ENCODE peak calls at places on chromosomes 11 and 22, in six cellular contexts. D is B cell, K is brain microvascular endothelial cell, W is RWPE2, H is ovary, U is cardiac muscle cell. R is an unnamed sample.

GRCh38 chr22:49668402-49668801 is 159.3 kb downstream of the BRD1 start:
- DNase-seq in U (no peak), D (no peak), H (no peak), W (peak; percentile 42), K (no peak), R (no peak)

GRCh38 chr11:92865352-92865751 is 104.1 kb upstream of the MTNR1B start:
- DNase-seq in K (peak; percentile 43), H (no peak), D (no peak), W (no peak), U (peak; percentile 23), R (no peak)

GRCh38 chr11:65586247-65586630 is 9.4 kb downstream of the KCNK7 start:
- DNase-seq in K (no peak), H (no peak), D (no peak), W (no peak), U (no peak), R (no peak)

GRCh38 chr11:3004481-3004880 is 12.4 kb upstream of the NAP1L4 start:
- DNase-seq in H (no peak), W (no peak), K (no peak), D (no peak), U (no peak), R (no peak)

GRCh38 chr11:26188559-26188958 is 143.4 kb upstream of the ANO3 start:
- DNase-seq in U (peak; percentile 27), K (no peak), D (no peak), H (no peak), W (no peak), R (no peak)

GRCh38 chr22:39721456-39722325 is 151.1 kb downstream of the CACNA1I start:
- DNase-seq in H (no peak), D (no peak), W (peak; percentile 18), U (no peak), K (no peak), R (no peak)

GRCh38 chr22:31952094-31952401 is 7.7 kb downstream of the YWHAH start:
- DNase-seq in K (no peak), H (no peak), D (no peak), U (peak; percentile 31), W (no peak), R (no peak)

GRCh38 chr11:19849107-19849789 is 136.6 kb downstream of the NAV2 start:
- DNase-seq in H (no peak), D (no peak), K (no peak), W (no peak), U (no peak), R (no peak)

GRCh38 chr11:57426439-57426753 is 525 bp downstream of the SLC43A3 start:
- DNase-seq in H (no peak), W (no peak), D (no peak), K (no peak), U (no peak), R (no peak)

GRCh38 chr11:86947541-86947940 is 7.7 kb downstream of the FZD4 start:
- DNase-seq in D (no peak), K (peak; percentile 43), U (no peak), H (no peak), W (no peak), R (no peak)

GRCh38 chr11:60924906-60925684 is 835 bp downstream of the TMEM132A start:
- DNase-seq in K (no peak), W (no peak), H (no peak), D (peak; percentile 68), U (no peak), R (peak; percentile 61)

GRCh38 chr22:37472418-37473006 is 13.7 kb downstream of the MFNG start:
- DNase-seq in H (no peak), K (no peak), D (peak; percentile 67), U (peak; percentile 38), W (no peak), R (no peak)

GRCh38 chr11:93131709-93132108 is 66.1 kb downstream of the SLC36A4 start:
- DNase-seq in K (no peak), H (no peak), U (peak; percentile 3), W (no peak), D (no peak), R (no peak)

GRCh38 chr22:25898707-25899365 is 156.8 kb downstream of the MYO18B start:
- DNase-seq in K (no peak), D (no peak), U (no peak), W (no peak), H (no peak), R (no peak)

GRCh38 chr22:48658871-48659270 is 1168.8 kb downstream of the BRD1 start:
- DNase-seq in D (no peak), U (no peak), H (no peak), W (no peak), K (no peak), R (no peak)

GRCh38 chr11:71543866-71544265 is 4.4 kb upstream of the KRTAP5-9 start:
- DNase-seq in D (no peak), H (no peak), U (no peak), K (no peak), W (no peak), R (no peak)

DNA sequence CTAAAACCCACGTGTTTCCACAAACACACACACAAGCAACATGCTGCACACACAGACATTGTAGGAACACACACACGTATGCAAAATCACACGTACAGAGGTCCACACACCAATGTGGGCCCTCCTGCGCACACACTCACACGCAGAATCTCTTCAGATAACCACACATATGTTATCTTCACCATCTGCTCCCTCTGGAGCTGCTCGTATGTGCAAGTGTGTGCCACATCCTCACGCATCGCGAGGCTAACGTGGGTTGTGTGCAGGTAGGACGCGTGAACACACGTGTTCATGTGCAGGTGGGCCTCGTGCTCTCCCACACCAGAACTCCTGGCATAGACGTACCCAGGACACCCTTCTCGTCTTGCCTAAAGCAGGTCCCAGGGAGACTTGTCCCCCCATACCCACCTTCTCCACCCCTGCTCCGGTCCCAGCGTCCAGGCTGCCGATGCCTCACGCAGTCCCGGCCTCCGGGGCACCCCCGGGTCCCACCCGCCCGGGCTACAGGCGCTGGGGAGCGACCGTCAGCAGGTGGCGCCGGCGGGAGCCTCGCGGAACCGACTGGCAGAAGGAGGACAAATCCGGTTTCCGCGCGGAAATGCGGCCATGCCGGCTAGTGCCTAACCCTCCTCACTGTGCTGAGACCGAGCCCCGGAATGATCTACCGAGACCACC is 10.3 kb upstream of the IGSF9B start:
- DNase-seq in U (peak; percentile 14), W (no peak), K (no peak), D (no peak), H (no peak), R (no peak)
- TF ChIP-seq CTCF in U (peak; percentile 27), W (peak; percentile 51), K (peak; percentile 15), D (no peak), H (no peak), R (no peak)

GRCh38 chr11:61956191-61957027 is 6.3 kb downstream of the BEST1 start:
- DNase-seq in W (no peak), K (no peak), H (peak; percentile 22), U (no peak), D (no peak), R (no peak)

GRCh38 chr11:61954106-61955030 is 4.2 kb downstream of the BEST1 start:
- DNase-seq in D (no peak), U (peak; percentile 46), K (no peak), H (no peak), W (no peak), R (peak; percentile 20)

GRCh38 chr11:61952882-61953281 is 2.7 kb downstream of the BEST1 start:
- DNase-seq in K (no peak), W (no peak), D (no peak), H (no peak), U (no peak), R (no peak)

GRCh38 chr11:61955416-61956135 is 5.4 kb downstream of the BEST1 start:
- DNase-seq in D (peak; percentile 67), K (no peak), H (peak; percentile 65), W (no peak), U (peak; percentile 45), R (no peak)

DNA sequence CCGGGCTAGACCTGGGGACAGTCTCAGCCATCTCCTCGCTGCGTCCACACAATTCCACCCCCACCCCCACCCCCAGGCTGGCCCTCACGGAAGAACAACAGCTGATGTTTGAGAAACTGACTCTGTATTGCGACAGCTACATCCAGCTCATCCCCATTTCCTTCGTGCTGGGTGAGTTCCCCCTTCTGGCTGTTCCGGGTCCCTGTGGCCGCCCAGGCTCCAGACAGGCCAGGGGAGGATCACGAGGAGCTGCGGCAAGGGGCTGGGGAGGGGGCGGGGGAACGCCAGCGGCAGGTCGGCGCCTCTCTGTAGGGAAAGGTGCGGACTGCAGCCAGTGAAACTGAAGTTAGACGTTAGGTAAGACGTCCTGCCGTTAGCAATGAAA is 4.9 kb downstream of the BEST1 start:
- DNase-seq in D (peak; percentile 60), W (no peak), K (peak; percentile 49), H (peak; percentile 81), U (peak; percentile 93), R (peak; percentile 45)
- TF ChIP-seq CTCF in D (no peak), W (peak; percentile 28), K (peak; percentile 48), H (no peak), U (peak; percentile 34), R (no peak)

DNA sequence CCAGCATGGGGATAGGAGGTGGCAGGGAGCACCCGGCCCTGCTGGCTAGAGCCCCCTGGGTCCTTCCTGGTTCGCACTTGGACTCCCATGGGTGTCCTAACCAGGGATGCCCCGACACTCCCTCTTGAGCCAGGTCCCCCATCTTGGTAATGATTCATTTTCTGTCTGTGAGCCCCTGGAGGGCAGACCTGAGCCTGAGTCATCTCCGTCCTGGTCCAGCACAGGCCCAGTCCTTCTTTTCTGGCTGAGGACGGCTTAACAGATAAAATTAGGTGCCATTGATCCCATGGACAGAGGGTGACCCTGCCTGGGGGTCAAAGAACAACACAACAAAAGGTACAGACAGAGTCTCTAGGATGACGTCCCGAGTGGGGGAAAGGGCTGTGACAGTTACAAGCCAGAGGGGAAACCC is 3.5 kb downstream of the RHOD start:
- DNase-seq in D (no peak), W (no peak), U (no peak), H (no peak), K (peak; percentile 45), R (no peak)
- TF ChIP-seq CTCF in D (no peak), W (peak; percentile 30), U (no peak), H (no peak), K (peak; percentile 22), R (no peak)

GRCh38 chr22:17581056-17581455 is 17.8 kb downstream of the SLC25A18 start:
- DNase-seq in H (no peak), U (no peak), K (no peak), W (no peak), D (no peak), R (no peak)

GRCh38 chr22:17581631-17582030 is 18.3 kb downstream of the SLC25A18 start:
- DNase-seq in U (no peak), D (no peak), W (no peak), H (no peak), K (no peak), R (no peak)

GRCh38 chr22:17579535-17579981 is 16.3 kb downstream of the SLC25A18 start:
- DNase-seq in W (no peak), D (no peak), H (no peak), K (no peak), U (no peak), R (no peak)

GRCh38 chr22:17578129-17578754 is 14.9 kb downstream of the SLC25A18 start:
- DNase-seq in U (peak; percentile 60), H (peak; percentile 65), K (no peak), W (no peak), D (no peak), R (no peak)

DNA sequence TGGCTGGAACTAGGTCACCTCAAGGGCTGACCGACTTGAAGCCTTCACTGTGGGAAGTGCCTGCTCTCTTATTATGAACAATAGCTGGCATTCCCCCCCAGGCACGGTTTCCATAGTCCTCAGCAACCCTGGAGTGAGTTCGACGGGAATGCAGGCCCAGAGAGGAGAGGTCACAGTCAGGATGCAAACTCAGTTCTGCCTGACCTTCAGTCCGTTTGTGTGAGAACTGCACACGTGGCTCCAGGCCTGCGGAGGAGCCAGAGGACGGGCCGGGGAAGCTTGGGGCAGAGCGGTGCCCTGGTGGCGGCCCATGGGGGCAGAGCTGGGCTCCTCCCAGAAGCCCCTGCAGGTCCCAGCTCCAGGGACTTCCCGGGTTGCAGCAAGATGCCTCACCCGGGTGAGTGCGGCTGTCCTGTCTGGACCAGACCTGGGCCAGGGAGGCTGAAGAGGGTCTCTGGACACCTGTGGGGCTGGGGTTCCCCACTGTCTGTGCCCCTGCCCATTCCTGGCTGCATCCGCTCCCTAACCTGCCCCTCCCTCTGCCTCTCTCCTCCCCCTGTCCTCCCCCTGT is 17.2 kb downstream of the SLC25A18 start:
- DNase-seq in U (peak; percentile 65), H (no peak), W (no peak), D (no peak), K (no peak), R (no peak)
- TF ChIP-seq CTCF in U (peak; percentile 14), H (no peak), W (no peak), D (no peak), K (peak; percentile 3), R (no peak)